ENCODE peak calls at places on chromosomes 13 and 19, in six cellular contexts. A is GM13977; E is ELF-1; F is CD4-positive, alpha-beta T cell; D is COR-L47; B is stimulated activated CD8-positive, alpha-beta memory T cell treated with anti-CD3 and anti-CD28 coated beads, Interleukin-4, amount 100 ng/mL, for 1 hour. U is an unnamed sample.

GRCh38 chr13:43478178-43478577 is 308.6 kb downstream of the ENOX1 start:
- DNase-seq in F (no peak), A (no peak), B (no peak), D (no peak), E (no peak), U (no peak)

GRCh38 chr19:41575998-41576397 is at the start of gene CEACAM21:
- DNase-seq in B (no peak), D (no peak), E (no peak), A (peak), F (peak), U (peak)

GRCh38 chr13:80458546-80458945 is 117.6 kb upstream of the SPRY2 start:
- DNase-seq in B (no peak), A (no peak), E (no peak), D (no peak), F (no peak), U (peak)

GRCh38 chr13:21405309-21405708 is 53.8 kb downstream of the ZDHHC20 start:
- DNase-seq in A (no peak), E (no peak), B (no peak), F (no peak), D (no peak), U (no peak)

GRCh38 chr19:11421607-11422098 is 2.5 kb upstream of the RGL3 start:
- DNase-seq in F (no peak), B (no peak), A (peak), D (no peak), E (peak), U (peak)

GRCh38 chr13:27796544-27797227 is 4.4 kb downstream of the GSX1 start:
- DNase-seq in A (no peak), B (no peak), E (peak), F (no peak), D (no peak), U (no peak)

GRCh38 chr19:41000310-41000737 is 9.2 kb downstream of the CYP2B6 start:
- DNase-seq in F (no peak), D (no peak), B (no peak), A (no peak), E (no peak), U (no peak)

GRCh38 chr13:44932850-44933251 is 56.4 kb downstream of the NUFIP1 start:
- DNase-seq in A (no peak), E (no peak), B (no peak), F (no peak), D (no peak), U (peak)

GRCh38 chr13:110302986-110303385 is 4.0 kb downstream of the COL4A1 start:
- DNase-seq in E (no peak), B (no peak), D (no peak), A (no peak), F (no peak), U (no peak)

GRCh38 chr13:48600374-48601364 is 53.1 kb upstream of the CYSLTR2 start:
- DNase-seq in E (peak), F (no peak), D (no peak), A (no peak), B (no peak), U (no peak)

GRCh38 chr13:42275098-42275471 is 3.1 kb downstream of the AKAP11 start:
- DNase-seq in E (no peak), D (no peak), A (peak), B (no peak), F (no peak), U (peak)

GRCh38 chr13:30124131-30124768 is 183.1 kb downstream of the KATNAL1 start:
- DNase-seq in A (no peak), D (no peak), B (no peak), F (no peak), E (no peak), U (no peak)

GRCh38 chr19:34173145-34173956 is 1.0 kb downstream of the LSM14A start:
- DNase-seq in D (peak), E (peak), B (no peak), F (no peak), A (peak), U (peak)

GRCh38 chr19:489418-490196 is 6.7 kb upstream of the MADCAM1 start:
- DNase-seq in D (no peak), E (peak), A (peak), F (no peak), B (no peak), U (peak)

GRCh38 chr13:29991343-29991742 is 140.9 kb upstream of the UBL3 start:
- DNase-seq in D (no peak), E (no peak), B (no peak), A (no peak), F (no peak), U (no peak)

GRCh38 chr19:48342841-48343540 is 17.6 kb downstream of the EMP3 start:
- DNase-seq in E (no peak), A (no peak), B (no peak), D (no peak), F (no peak), U (peak)

GRCh38 chr19:15374796-15375440 is 4.7 kb downstream of the AKAP8 start:
- DNase-seq in E (no peak), B (no peak), F (no peak), D (no peak), A (no peak), U (peak)

GRCh38 chr13:79867248-79867647 is 386.3 kb downstream of the NDFIP2 start:
- DNase-seq in D (no peak), A (no peak), E (no peak), B (no peak), F (no peak), U (peak)

GRCh38 chr19:9037415-9038062 is 27.3 kb upstream of the MUC16 start:
- DNase-seq in F (no peak), E (no peak), D (no peak), B (no peak), A (no peak), U (no peak)

GRCh38 chr13:51659276-51660127 is 75.2 kb downstream of the WDFY2 start:
- DNase-seq in E (no peak), A (no peak), B (no peak), D (no peak), F (no peak), U (no peak)

GRCh38 chr13:32783067-32783466 is 196.8 kb downstream of the PDS5B start:
- DNase-seq in A (no peak), D (no peak), F (no peak), E (no peak), B (no peak), U (no peak)

GRCh38 chr13:25819856-25820530 is 231.8 kb downstream of the SHISA2 start:
- DNase-seq in A (no peak), B (no peak), E (no peak), D (no peak), F (no peak), U (no peak)

GRCh38 chr13:109655206-109655600 is 131.2 kb downstream of the IRS2 start:
- DNase-seq in A (no peak), D (no peak), B (no peak), F (no peak), E (no peak), U (peak)

GRCh38 chr19:43534811-43535761 is 2.1 kb downstream of the ZNF575 start:
- DNase-seq in E (peak), F (peak), A (no peak), B (no peak), D (peak), U (no peak)

GRCh38 chr13:59914556-59914955 is 249.2 kb downstream of the DIAPH3 start:
- DNase-seq in B (no peak), D (no peak), E (no peak), A (no peak), F (no peak), U (no peak)

GRCh38 chr19:41016488-41017071 is 25.5 kb downstream of the CYP2B6 start:
- DNase-seq in A (no peak), D (no peak), E (no peak), F (no peak), B (no peak), U (no peak)

GRCh38 chr19:15323496-15324235 is 8.7 kb downstream of the BRD4 start:
- DNase-seq in D (no peak), F (no peak), A (no peak), B (no peak), E (peak), U (peak)

GRCh38 chr19:4851551-4852290 is 15.7 kb downstream of the PLIN3 start:
- DNase-seq in D (peak), B (peak), F (peak), E (peak), A (peak), U (peak)

GRCh38 chr13:80363890-80364503 is 23.1 kb upstream of the SPRY2 start:
- DNase-seq in D (peak), A (no peak), E (peak), B (no peak), F (no peak), U (peak)